ENCODE peak calls at places on chromosomes 5 and 9, in six cellular contexts. E, M, J, Q, A and I are unnamed samples.

GRCh38 chr9:126664893-126665695 is 51.4 kb downstream of the LMX1B start:
- DNase-seq in J (no peak), Q (no peak), E (no peak), A (peak), M (no peak), I (no peak)

GRCh38 chr9:120587357-120587756 is 7.4 kb upstream of the CDK5RAP2 start:
- DNase-seq in Q (no peak), M (no peak), A (no peak), J (no peak), E (no peak), I (no peak)

GRCh38 chr9:89177401-89178161 is 1.0 kb downstream of the SHC3 start:
- DNase-seq in Q (no peak), M (no peak), A (peak), J (no peak), E (no peak), I (no peak)

GRCh38 chr5:168647083-168647482 is 67.9 kb upstream of the PANK3 start:
- DNase-seq in E (no peak), Q (no peak), A (no peak), J (no peak), M (no peak), I (no peak)

GRCh38 chr9:94222870-94223269 is 36.2 kb upstream of the ZNF169 start:
- DNase-seq in E (no peak), J (no peak), A (no peak), M (no peak), Q (no peak), I (no peak)

GRCh38 chr5:135310328-135310989 is 88.6 kb downstream of the MACROH2A1 start:
- DNase-seq in E (no peak), Q (no peak), M (no peak), J (no peak), A (no peak), I (no peak)

GRCh38 chr9:29144476-29144875 is 1571.2 kb upstream of the C9orf72 start:
- DNase-seq in E (no peak), A (no peak), Q (no peak), J (no peak), M (no peak), I (no peak)

GRCh38 chr5:142466195-142466951 is 141.6 kb upstream of the SPRY4 start:
- DNase-seq in J (no peak), Q (peak), E (no peak), A (no peak), M (no peak), I (peak)

GRCh38 chr5:57780306-57780958 is 297.8 kb upstream of the ACTBL2 start:
- DNase-seq in A (no peak), E (peak), Q (no peak), M (no peak), J (no peak), I (no peak)

GRCh38 chr9:110746211-110746930 is 77.8 kb downstream of the MUSK start:
- DNase-seq in J (no peak), E (no peak), A (no peak), Q (no peak), M (no peak), I (no peak)

GRCh38 chr5:159034083-159034824 is 65.5 kb downstream of the EBF1 start:
- DNase-seq in Q (no peak), M (no peak), A (no peak), J (no peak), E (no peak), I (no peak)

GRCh38 chr9:134591573-134591981 is 50.0 kb upstream of the COL5A1 start:
- DNase-seq in E (peak), M (no peak), J (no peak), Q (no peak), A (peak), I (no peak)

GRCh38 chr5:77645158-77645994 is 6.9 kb upstream of the OTP start:
- DNase-seq in J (peak), E (no peak), Q (no peak), M (no peak), A (peak), I (no peak)

GRCh38 chr5:155451106-155451505 is 437.6 kb downstream of the KIF4B start:
- DNase-seq in M (no peak), Q (no peak), A (no peak), E (no peak), J (no peak), I (no peak)

GRCh38 chr5:132474131-132474723 is 16.3 kb downstream of the IRF1 start:
- DNase-seq in J (no peak), A (no peak), M (no peak), Q (no peak), E (peak), I (no peak)

GRCh38 chr5:149387081-149387611 is 8.1 kb upstream of the IL17B start:
- DNase-seq in Q (no peak), M (no peak), A (no peak), J (no peak), E (no peak), I (no peak)

GRCh38 chr5:123448017-123448617 is 24.9 kb upstream of the CEP120 start:
- DNase-seq in Q (no peak), J (no peak), E (no peak), M (no peak), A (no peak), I (no peak)

GRCh38 chr5:14668247-14668646 is 3.7 kb downstream of the OTULIN start:
- DNase-seq in E (no peak), Q (no peak), M (no peak), J (no peak), A (no peak), I (no peak)

GRCh38 chr5:153782589-153783238 is 256.0 kb downstream of the FAM114A2 start:
- DNase-seq in A (peak), E (no peak), J (no peak), M (no peak), Q (no peak), I (no peak)

GRCh38 chr5:42301349-42301748 is 121.9 kb upstream of the GHR start:
- DNase-seq in J (no peak), E (no peak), Q (no peak), A (no peak), M (no peak), I (no peak)

GRCh38 chr9:107597743-107598217 is 108.2 kb upstream of the KLF4 start:
- DNase-seq in A (no peak), M (no peak), E (no peak), J (no peak), Q (no peak), I (no peak)

GRCh38 chr5:9610969-9611368 is 19.2 kb downstream of the TAS2R1 start:
- DNase-seq in J (no peak), M (no peak), E (no peak), A (no peak), Q (no peak), I (no peak)

GRCh38 chr9:78026416-78026815 is 5.2 kb downstream of the GNAQ start:
- DNase-seq in Q (no peak), E (no peak), M (no peak), A (no peak), J (no peak), I (no peak)

GRCh38 chr5:170278611-170279500 is 18.7 kb downstream of the LCP2 start:
- DNase-seq in Q (no peak), J (peak), M (peak), E (no peak), A (no peak), I (no peak)

GRCh38 chr5:170606939-170607338 is 103.1 kb downstream of the KCNIP1 start:
- DNase-seq in E (no peak), M (no peak), A (no peak), J (no peak), Q (no peak), I (no peak)

GRCh38 chr5:140481758-140482157 is 65.7 kb upstream of the EIF4EBP3 start:
- DNase-seq in E (no peak), M (no peak), A (no peak), Q (no peak), J (no peak), I (no peak)

GRCh38 chr5:75551471-75551870 is 39.8 kb downstream of the POLK start:
- DNase-seq in J (no peak), Q (no peak), E (no peak), A (no peak), M (no peak), I (no peak)

GRCh38 chr9:89845862-89846261 is 241.1 kb downstream of the GADD45G start:
- DNase-seq in Q (no peak), A (no peak), M (no peak), E (no peak), J (no peak), I (no peak)

GRCh38 chr9:123438321-123438720 is 82.3 kb downstream of the CRB2 start:
- DNase-seq in M (no peak), E (no peak), A (no peak), Q (no peak), J (no peak), I (no peak)

GRCh38 chr9:89850633-89851325 is 246.0 kb downstream of the GADD45G start:
- DNase-seq in E (no peak), Q (no peak), J (no peak), A (no peak), M (no peak), I (no peak)

GRCh38 chr9:108416321-108416720 is 439.5 kb downstream of the ACTL7B start:
- DNase-seq in M (no peak), J (no peak), E (no peak), A (no peak), Q (no peak), I (no peak)

GRCh38 chr5:38845555-38846378 is at the start of gene OSMR:
- DNase-seq in J (no peak), E (peak), Q (peak), M (no peak), A (peak), I (no peak)

GRCh38 chr5:127416896-127417295 is 100.5 kb upstream of the PRRC1 start:
- DNase-seq in Q (no peak), A (no peak), E (no peak), M (no peak), J (no peak), I (no peak)